ENCODE peak calls at places on chromosome 9, in seven cellular contexts. A, U, E, I, L, T and N are unnamed samples.

GRCh38 chr9:70519912-70520724 is 105.7 kb upstream of the KLF9 start:
- DNase-seq in E (no peak), A (no peak), U (no peak), L (no peak), T (no peak), I (no peak), N (no peak)

GRCh38 chr9:95773061-95773433 is 102.4 kb upstream of the ERCC6L2 start:
- DNase-seq in T (no peak), E (no peak), L (peak; percentile 61), I (no peak), A (no peak), U (no peak), N (no peak)

GRCh38 chr9:86549434-86549833 is 195.2 kb upstream of the TUT7 start:
- DNase-seq in T (no peak), A (no peak), E (no peak), U (no peak), I (no peak), L (peak; percentile 99), N (no peak)

GRCh38 chr9:95481000-95481399 is 35.8 kb downstream of the PTCH1 start:
- DNase-seq in U (no peak), E (no peak), A (no peak), I (no peak), L (no peak), T (no peak), N (no peak)

GRCh38 chr9:94801685-94802084 is 75.2 kb downstream of the AOPEP start:
- DNase-seq in A (no peak), E (no peak), L (peak; percentile 58), T (no peak), I (no peak), U (no peak), N (no peak)

GRCh38 chr9:17342696-17343095 is 207.9 kb downstream of the CNTLN start:
- DNase-seq in U (no peak), A (no peak), T (no peak), L (no peak), I (no peak), E (peak; percentile 55), N (no peak)

GRCh38 chr9:16138961-16139441 is 586.2 kb downstream of the CCDC171 start:
- DNase-seq in A (no peak), E (no peak), T (no peak), U (no peak), I (peak; percentile 9), L (peak; percentile 88), N (peak; percentile 29)

GRCh38 chr9:111016046-111017026 is 21.9 kb downstream of the LPAR1 start:
- DNase-seq in I (peak; percentile 61), A (no peak), E (peak; percentile 61), L (peak; percentile 76), T (no peak), U (no peak), N (no peak)

GRCh38 chr9:124770359-124771020 is 621 bp downstream of the NR6A1 start:
- DNase-seq in T (no peak), L (no peak), E (peak; percentile 49), U (peak; percentile 48), I (no peak), A (peak; percentile 78), N (no peak)

GRCh38 chr9:656918-657583 is 184.4 kb upstream of the DMRT1 start:
- DNase-seq in E (no peak), I (no peak), U (no peak), T (no peak), A (no peak), L (no peak), N (no peak)

GRCh38 chr9:136012651-136013050 is 51.5 kb upstream of the UBAC1 start:
- DNase-seq in E (no peak), T (no peak), A (no peak), L (peak; percentile 15), I (no peak), U (no peak), N (no peak)

GRCh38 chr9:132235894-132236661 is 74.2 kb downstream of the NTNG2 start:
- DNase-seq in U (peak; percentile 86), I (peak; percentile 84), E (peak; percentile 88), T (peak; percentile 46), L (peak; percentile 56), A (peak; percentile 82), N (peak; percentile 65)

GRCh38 chr9:133055788-133056420 is 5.9 kb upstream of the CEL start:
- DNase-seq in T (no peak), L (no peak), U (peak; percentile 26), E (no peak), A (no peak), I (no peak), N (no peak)

GRCh38 chr9:121619989-121620673 is 31.3 kb upstream of the DAB2IP start:
- DNase-seq in E (no peak), U (no peak), I (no peak), L (no peak), A (no peak), T (no peak), N (no peak)

GRCh38 chr9:10255758-10256157 is 357.0 kb downstream of the PTPRD start:
- DNase-seq in L (no peak), E (no peak), T (no peak), I (no peak), A (no peak), U (no peak), N (no peak)

GRCh38 chr9:105062222-105062850 is 134.4 kb upstream of the ABCA1 start:
- DNase-seq in U (no peak), T (no peak), E (no peak), A (no peak), L (no peak), I (no peak), N (no peak)

GRCh38 chr9:134061019-134061687 is 6.7 kb downstream of the BRD3 start:
- DNase-seq in E (no peak), T (no peak), U (no peak), L (no peak), I (no peak), A (no peak), N (no peak)
- H3K4me1 ChIP-seq in E (peaks cover 27% of the 10 kb centered on the region), T (peaks cover 87% of the 10 kb centered on the region), U (peaks cover 49% of the 10 kb centered on the region), L (peaks cover 18% of the 10 kb centered on the region), I (peaks cover 35% of the 10 kb centered on the region), A (peaks cover 55% of the 10 kb centered on the region), N (peaks cover 27% of the 10 kb centered on the region)

GRCh38 chr9:107944387-107944786 is 454.8 kb upstream of the KLF4 start:
- DNase-seq in A (no peak), E (no peak), I (no peak), L (no peak), U (no peak), T (no peak), N (no peak)

GRCh38 chr9:107946364-107947137 is 457.0 kb upstream of the KLF4 start:
- DNase-seq in L (no peak), A (no peak), E (no peak), T (no peak), U (peak; percentile 69), I (no peak), N (no peak)

GRCh38 chr9:107945961-107946360 is 456.4 kb upstream of the KLF4 start:
- DNase-seq in U (no peak), E (no peak), A (no peak), L (no peak), I (no peak), T (no peak), N (no peak)

GRCh38 chr9:107943901-107944300 is 454.3 kb upstream of the KLF4 start:
- DNase-seq in I (no peak), E (no peak), L (no peak), A (no peak), T (no peak), U (no peak), N (no peak)

DNA sequence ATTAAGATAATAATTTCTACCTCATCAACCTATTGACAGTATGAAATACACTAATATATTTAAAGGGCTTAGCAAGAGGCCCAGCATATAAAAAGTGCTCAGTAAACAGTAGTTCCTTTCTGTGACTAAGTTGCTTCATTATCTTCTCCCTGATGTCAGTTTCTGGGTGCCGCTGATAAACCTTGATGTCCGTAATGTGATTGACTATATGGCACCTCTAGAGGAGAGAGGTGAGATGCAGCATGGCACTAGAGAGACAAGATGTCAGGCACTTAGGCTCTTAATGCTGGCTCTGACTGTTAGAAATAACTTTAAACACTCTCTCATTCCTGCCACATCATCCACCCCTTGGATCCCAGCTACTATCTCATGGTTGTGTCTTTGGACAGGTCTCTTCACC is 455.9 kb upstream of the KLF4 start:
- DNase-seq in E (no peak), A (peak; percentile 11), U (no peak), I (no peak), L (no peak), T (no peak), N (no peak)
- TF ChIP-seq CTCF in E (no peak), A (peak; percentile 16), U (no peak), I (no peak), L (no peak), T (no peak), N (no peak)

DNA sequence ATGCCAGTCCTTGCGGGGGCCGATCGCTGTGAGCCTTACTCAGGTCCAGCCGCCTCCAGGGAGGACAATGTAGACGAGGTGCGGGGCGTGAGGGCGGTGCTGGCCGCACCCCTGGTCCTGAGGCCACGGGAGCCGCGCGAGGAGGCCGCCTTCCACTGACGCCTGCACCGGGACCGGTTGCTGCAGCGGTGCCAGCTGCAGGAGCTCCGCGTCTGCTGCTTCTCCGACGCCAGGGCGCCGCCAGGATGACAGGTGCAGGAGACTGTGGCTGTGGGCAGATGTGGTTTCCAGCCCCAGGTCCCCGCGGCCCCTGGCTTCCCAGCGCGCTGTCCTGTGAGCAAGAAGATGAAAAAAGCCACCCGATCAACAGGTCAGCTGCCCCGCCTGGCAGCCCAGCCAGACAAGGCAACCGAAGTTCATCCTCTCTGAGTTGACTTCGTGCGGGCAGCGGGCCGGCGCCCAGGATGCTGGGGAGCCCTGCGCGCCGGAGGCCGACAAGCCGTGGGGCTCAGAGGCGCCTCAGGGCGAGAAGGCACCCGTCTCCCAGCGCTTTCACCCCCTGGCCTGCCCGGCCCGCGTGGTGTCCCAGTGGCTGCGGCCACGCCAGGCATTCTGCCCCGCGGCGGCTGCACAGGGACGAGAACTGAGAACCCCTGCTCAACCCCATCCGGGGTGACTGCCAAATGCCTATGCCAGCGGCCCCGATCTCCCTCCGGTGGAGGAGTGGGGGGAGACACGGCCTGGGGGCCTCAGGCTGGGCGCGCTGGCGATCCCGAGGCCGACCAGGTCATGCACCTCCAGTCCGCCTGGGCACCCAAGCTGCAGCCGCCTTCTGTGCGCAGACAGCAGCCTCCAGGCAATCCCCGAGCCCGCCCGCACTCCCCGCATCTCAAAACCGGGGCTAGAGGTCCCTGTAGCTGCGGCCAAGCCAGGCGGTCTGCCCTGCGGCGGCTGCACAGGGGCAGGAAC is 43.4 kb upstream of the BICD2 start:
- DNase-seq in I (no peak), A (no peak), L (no peak), U (no peak), E (peak; percentile 1), T (no peak), N (no peak)
- H3K27me3 ChIP-seq in I (peaks cover 37% of the 10 kb centered on the region), A (peaks cover 52% of the 10 kb centered on the region), L (peaks cover 67% of the 10 kb centered on the region), U (peaks cover 13% of the 10 kb centered on the region), E (peaks cover 97% of the 10 kb centered on the region), T (peaks cover 52% of the 10 kb centered on the region), N (peaks cover 78% of the 10 kb centered on the region)

DNA sequence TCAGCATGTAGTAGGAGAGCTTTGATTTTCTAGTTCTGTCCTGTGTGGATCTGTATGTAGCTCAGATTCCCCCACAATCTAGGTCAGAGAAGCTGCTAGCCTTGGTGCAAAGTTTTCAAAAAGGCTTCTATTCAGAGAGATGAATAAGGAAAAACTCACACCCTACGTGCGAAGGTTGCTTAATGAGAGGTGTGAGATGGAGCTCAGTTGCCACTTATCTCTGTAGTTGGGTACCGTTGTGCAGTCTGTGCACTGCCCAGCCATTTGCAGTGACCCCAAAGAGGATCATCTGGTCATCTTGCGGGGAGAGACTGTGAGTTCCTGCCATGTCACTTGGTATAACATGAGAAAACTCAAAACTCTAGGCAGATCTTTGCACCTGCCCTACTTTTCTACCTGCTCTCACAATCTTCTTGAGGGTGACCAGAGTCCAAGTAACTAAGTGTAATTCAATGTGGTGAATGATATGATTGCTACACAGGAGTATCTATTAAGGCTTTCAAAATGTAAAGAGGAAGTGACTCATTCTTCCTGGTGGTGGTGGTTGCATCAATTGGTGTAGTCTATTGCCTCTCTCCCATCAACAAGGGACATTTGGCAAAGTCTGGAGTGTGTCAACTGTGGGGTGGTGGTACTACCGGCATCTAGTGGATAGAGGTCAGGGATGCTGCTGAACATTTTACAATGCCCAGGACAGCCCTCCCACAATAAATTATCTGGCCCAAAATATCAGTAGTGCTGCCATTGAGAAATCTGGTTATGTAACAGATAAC is 65.2 kb downstream of the TMC1 start:
- DNase-seq in I (peak; percentile 85), A (no peak), E (no peak), U (no peak), L (peak; percentile 90), T (no peak), N (no peak)
- H3K4me1 ChIP-seq in I (peaks cover 20% of the 10 kb centered on the region), A (no peaks in the 10 kb centered on the region), E (no peaks in the 10 kb centered on the region), U (no peaks in the 10 kb centered on the region), L (peaks cover 18% of the 10 kb centered on the region), T (no peaks in the 10 kb centered on the region), N (no peaks in the 10 kb centered on the region)